ENCODE peak calls at places on chromosomes 3 and 15, in five cellular contexts. G is HepG2, C is SK-N-SH, R is GM12878, H is K562. E is an unnamed sample.

GRCh38 chr3:124200336-124200901 is 208.5 kb upstream of the ROPN1 start:
- DNase-seq in G (no peak), C (no peak), R (no peak), H (no peak), E (no peak)

GRCh38 chr3:118927449-118927848 is 107.2 kb downstream of the IGSF11 start:
- DNase-seq in G (no peak), C (no peak), R (no peak), H (no peak), E (no peak)

GRCh38 chr3:46849686-46850467 is 13.4 kb downstream of the MYL3 start:
- DNase-seq in G (no peak), C (no peak), R (no peak), H (no peak), E (no peak)

GRCh38 chr3:156892701-156893100 is 66.5 kb downstream of the LEKR1 start:
- DNase-seq in G (peak), C (no peak), R (no peak), H (no peak), E (no peak)

GRCh38 chr3:111618945-111619344 is 23.8 kb upstream of the ZBED2 start:
- DNase-seq in G (no peak), C (no peak), R (no peak), H (no peak), E (no peak)

GRCh38 chr3:143849854-143850549 is 1.7 kb upstream of the SLC9A9 start:
- DNase-seq in G (no peak), C (no peak), R (peak), H (no peak), E (no peak)

GRCh38 chr15:62517541-62517940 is 352.5 kb upstream of the C2CD4B start:
- DNase-seq in G (no peak), C (no peak), R (no peak), H (no peak), E (no peak)

GRCh38 chr3:173933113-173933512 is 535.6 kb downstream of the NLGN1 start:
- DNase-seq in G (no peak), C (no peak), R (no peak), H (no peak), E (no peak)

GRCh38 chr3:100463646-100464155 is 28.7 kb upstream of the TMEM45A start:
- DNase-seq in G (no peak), C (no peak), R (no peak), H (no peak), E (no peak)

GRCh38 chr15:44023176-44023575 is 171.9 kb downstream of the FRMD5 start:
- DNase-seq in G (no peak), C (no peak), R (no peak), H (no peak), E (no peak)

GRCh38 chr3:135137296-135137695 is 342.2 kb downstream of the EPHB1 start:
- DNase-seq in G (no peak), C (no peak), R (no peak), H (no peak), E (no peak)

GRCh38 chr3:159260049-159260662 is 458.3 kb downstream of the MFSD1 start:
- DNase-seq in G (peak), C (peak), R (no peak), H (peak), E (peak)

GRCh38 chr3:95926904-95927501 is 887.4 kb upstream of the EPHA6 start:
- DNase-seq in G (no peak), C (no peak), R (no peak), H (no peak), E (no peak)

GRCh38 chr15:52803543-52804306 is 13.6 kb upstream of the ONECUT1 start:
- DNase-seq in G (no peak), C (no peak), R (no peak), H (no peak), E (no peak)

GRCh38 chr15:52802110-52802509 is 12.0 kb upstream of the ONECUT1 start:
- DNase-seq in G (no peak), C (no peak), R (no peak), H (no peak), E (no peak)

GRCh38 chr15:52805351-52806283 is 15.5 kb upstream of the ONECUT1 start:
- DNase-seq in G (no peak), C (peak), R (no peak), H (no peak), E (no peak)

GRCh38 chr15:52806284-52806655 is 16.1 kb upstream of the ONECUT1 start:
- DNase-seq in G (no peak), C (no peak), R (no peak), H (no peak), E (no peak)

GRCh38 chr15:52804526-52805081 is 14.5 kb upstream of the ONECUT1 start:
- DNase-seq in G (no peak), C (no peak), R (no peak), H (no peak), E (no peak)
- TF ChIP-seq FOXM1 in G (no peak), C (no peak), R (no peak), H (no peak), E (no peak)

GRCh38 chr3:64909757-64910475 is 222.1 kb upstream of the ADAMTS9 start:
- DNase-seq in G (no peak), C (no peak), R (no peak), H (no peak), E (no peak)
- TF ChIP-seq FOXM1 in G (no peak), C (no peak), R (no peak), H (no peak), E (no peak)

GRCh38 chr15:40481671-40482070 is 10.9 kb downstream of the CHST14 start:
- DNase-seq in G (no peak), C (no peak), R (no peak), H (no peak), E (no peak)
- TF ChIP-seq FOXM1 in G (no peak), C (no peak), R (no peak), H (no peak), E (no peak)

GRCh38 chr15:68335655-68336054 is 58.1 kb downstream of the FEM1B start:
- DNase-seq in G (no peak), C (no peak), R (no peak), H (no peak), E (no peak)

GRCh38 chr15:68334661-68335124 is 57.1 kb downstream of the FEM1B start:
- DNase-seq in G (no peak), C (no peak), R (no peak), H (no peak), E (no peak)

GRCh38 chr15:68337826-68338225 is 60.3 kb downstream of the FEM1B start:
- DNase-seq in G (no peak), C (no peak), R (no peak), H (no peak), E (no peak)

GRCh38 chr15:68333775-68334470 is 56.4 kb downstream of the FEM1B start:
- DNase-seq in G (no peak), C (no peak), R (no peak), H (no peak), E (no peak)

GRCh38 chr15:68335251-68335650 is 57.7 kb downstream of the FEM1B start:
- DNase-seq in G (no peak), C (no peak), R (no peak), H (no peak), E (no peak)
- TF ChIP-seq FOXM1 in G (no peak), C (no peak), R (no peak), H (no peak), E (no peak)